ENCODE peak calls at places on chromosome 14, in seven cellular contexts. R is NB4, O is lower leg skin, D is HepG2, N is suprapubic skin, K is uterus, W is transverse colon. V is an unnamed sample.

GRCh38 chr14:39946796-39947195 is 514.6 kb upstream of the FBXO33 start:
- DNase-seq in O (no peak), W (no peak), R (no peak), K (no peak), D (no peak), N (no peak), V (no peak)

GRCh38 chr14:40371011-40371410 is 938.8 kb upstream of the FBXO33 start:
- DNase-seq in N (no peak), K (no peak), W (no peak), R (no peak), O (no peak), D (no peak), V (no peak)

GRCh38 chr14:22554706-22555572 is 34.1 kb downstream of the DAD1 start:
- DNase-seq in R (no peak), O (no peak), W (no peak), D (no peak), K (no peak), N (no peak), V (no peak)

GRCh38 chr14:61891251-61891650 is 129.0 kb downstream of the SNAPC1 start:
- DNase-seq in O (no peak), N (no peak), K (no peak), D (no peak), R (no peak), W (no peak), V (no peak)

GRCh38 chr14:83173687-83174086 is 1640.0 kb upstream of the SEL1L start:
- DNase-seq in R (no peak), N (no peak), K (no peak), O (no peak), D (no peak), W (no peak), V (no peak)

GRCh38 chr14:55671641-55672040 is 91.6 kb downstream of the KTN1 start:
- DNase-seq in K (no peak), O (no peak), N (no peak), R (no peak), D (no peak), W (no peak), V (no peak)

GRCh38 chr14:59354666-59355065 is 110.5 kb downstream of the GPR135 start:
- DNase-seq in W (no peak), N (no peak), K (no peak), O (no peak), D (no peak), R (no peak), V (no peak)

GRCh38 chr14:92473261-92473946 is 40.2 kb upstream of the RIN3 start:
- DNase-seq in K (peak; percentile 58), N (no peak), R (peak; percentile 62), O (peak; percentile 81), D (peak; percentile 72), W (peak; percentile 16), V (peak; percentile 17)

GRCh38 chr14:23443881-23444280 is 8.4 kb upstream of the MYH7 start:
- DNase-seq in D (no peak), O (no peak), W (no peak), R (no peak), K (no peak), N (no peak), V (no peak)

DNA sequence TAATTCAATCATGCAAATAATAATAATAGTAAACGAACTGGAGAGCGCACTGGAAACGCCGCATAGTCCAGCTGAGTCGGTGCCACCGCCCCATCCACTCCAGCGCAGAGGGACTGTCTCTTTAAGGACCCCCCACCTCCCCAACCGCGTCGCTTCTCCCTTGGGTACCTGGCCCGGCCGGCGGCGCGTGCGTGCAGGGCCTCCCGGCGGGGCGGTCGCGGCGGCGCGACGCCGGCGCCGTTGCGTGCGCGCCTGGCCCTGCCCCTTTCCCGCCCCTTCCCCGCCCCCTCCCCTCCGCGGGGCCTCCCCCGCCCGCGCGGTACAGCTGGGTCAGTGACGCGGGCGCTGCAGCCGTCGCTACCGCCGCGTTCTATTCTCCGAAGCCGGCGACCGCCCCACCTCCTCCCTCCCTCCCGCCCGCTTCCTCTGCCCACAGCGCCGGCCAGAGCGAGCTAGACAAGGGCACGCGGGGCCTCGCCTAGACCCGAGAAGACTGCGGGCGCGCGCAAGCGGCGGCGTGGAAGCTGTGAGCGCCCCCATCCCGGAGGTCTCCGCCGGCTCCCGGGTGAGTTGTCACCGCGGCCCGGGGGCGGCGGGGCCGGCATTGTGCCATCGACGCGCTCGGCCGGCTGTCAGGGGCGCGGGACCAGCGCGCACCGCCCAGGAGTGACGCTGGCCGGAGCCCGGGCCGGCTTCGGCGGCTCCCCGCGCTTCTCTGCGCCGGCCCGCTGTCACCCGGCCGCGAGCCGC is at the start of gene SUSD6:
- DNase-seq in N (peak; percentile 95), D (peak; percentile 74), R (peak; percentile 92), O (peak; percentile 85), W (peak; percentile 94), K (peak; percentile 90), V (peak; percentile 91)
- TF ChIP-seq POLR2A in N (no peak), D (no peak), R (peak; percentile 26), O (no peak), W (peak; percentile 76), K (peak; percentile 63), V (peak; percentile 69)

DNA sequence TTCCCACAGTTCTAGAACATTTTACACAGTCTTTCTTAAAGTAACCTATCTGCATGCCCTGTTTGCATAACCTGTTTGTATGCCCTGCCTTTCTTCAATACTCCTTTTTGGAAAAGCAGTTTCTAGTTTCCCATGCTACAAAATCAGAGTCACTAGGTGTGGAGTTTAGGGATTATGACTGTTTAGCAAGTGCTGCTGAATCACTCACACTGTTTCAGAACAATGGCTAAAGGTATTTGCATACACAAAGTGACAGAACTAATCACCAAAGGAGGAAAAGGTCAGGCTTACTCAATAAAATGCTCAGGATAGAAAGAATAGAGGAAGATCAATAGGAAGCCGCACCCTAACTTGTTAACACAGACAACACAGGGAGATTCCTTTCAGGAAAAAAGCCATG is 19.4 kb downstream of the EGLN3 start:
- DNase-seq in R (no peak), K (no peak), N (no peak), D (no peak), W (no peak), O (no peak), V (no peak)
- TF ChIP-seq POLR2A in R (no peak), K (no peak), N (no peak), D (no peak), W (no peak), O (no peak), V (no peak)

GRCh38 chr14:102917056-102917385 is 5.4 kb upstream of the AMN start:
- DNase-seq in K (no peak), R (no peak), W (peak; percentile 42), D (no peak), N (no peak), O (no peak), V (no peak)

GRCh38 chr14:102914474-102915291 is 7.8 kb upstream of the AMN start:
- DNase-seq in K (no peak), W (no peak), N (no peak), D (no peak), O (no peak), R (no peak), V (no peak)

GRCh38 chr14:102913341-102914211 is 8.9 kb upstream of the AMN start:
- DNase-seq in W (no peak), R (no peak), N (peak; percentile 71), K (no peak), D (no peak), O (no peak), V (no peak)

GRCh38 chr14:102916347-102917055 is 6.0 kb upstream of the AMN start:
- DNase-seq in W (no peak), R (no peak), D (no peak), K (no peak), N (no peak), O (no peak), V (no peak)

DNA sequence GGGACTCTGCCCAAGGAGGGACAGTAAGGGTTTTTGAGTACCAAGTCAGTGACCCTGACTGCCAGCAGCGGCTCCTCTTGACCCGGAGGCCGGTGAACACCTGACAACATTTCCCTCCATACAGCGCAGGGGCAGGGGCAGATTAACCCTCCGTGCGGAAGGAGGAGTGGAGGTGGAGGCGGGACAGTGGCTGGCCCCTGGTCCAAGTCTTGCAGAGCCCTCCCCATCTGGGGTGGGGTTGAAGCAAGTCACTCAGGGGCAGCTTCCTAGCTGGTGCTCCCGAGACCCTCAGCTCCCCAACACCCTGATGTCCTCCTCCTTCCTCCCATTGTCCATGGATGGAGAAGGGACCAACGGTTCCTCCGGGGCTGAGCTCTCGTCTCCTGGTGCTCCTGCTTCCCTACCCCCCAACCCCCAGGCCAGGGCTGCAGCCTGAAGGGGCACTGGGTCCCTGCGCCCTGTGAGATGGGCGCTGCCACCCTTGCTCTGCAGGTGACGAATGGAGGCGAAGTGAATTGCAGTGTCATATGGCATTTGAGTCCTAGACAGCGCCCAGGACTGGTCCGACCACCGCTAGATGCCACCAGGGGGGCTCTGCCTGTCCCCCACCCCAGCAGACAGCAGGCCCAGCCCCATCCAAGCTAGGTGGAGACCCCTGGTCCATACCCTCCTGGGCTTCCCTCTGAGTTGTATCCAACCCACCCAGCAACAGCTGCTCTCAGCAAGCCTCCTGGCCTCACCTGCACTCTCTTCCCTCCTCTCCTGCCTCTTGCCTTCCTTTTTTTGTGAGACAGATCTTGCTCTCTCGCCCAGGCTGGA is 7.0 kb upstream of the AMN start:
- DNase-seq in W (no peak), D (no peak), K (no peak), R (no peak), N (no peak), O (no peak), V (no peak)
- TF ChIP-seq POLR2A in W (no peak), D (no peak), K (no peak), R (no peak), N (no peak), O (no peak), V (no peak)

GRCh38 chr14:77032483-77032853 is 4.0 kb upstream of the IRF2BPL start:
- DNase-seq in W (no peak), D (no peak), N (no peak), R (no peak), K (no peak), O (no peak), V (no peak)
- TF ChIP-seq POLR2A in W (peak; percentile 3), D (no peak), N (no peak), R (no peak), K (no peak), O (no peak), V (no peak)

DNA sequence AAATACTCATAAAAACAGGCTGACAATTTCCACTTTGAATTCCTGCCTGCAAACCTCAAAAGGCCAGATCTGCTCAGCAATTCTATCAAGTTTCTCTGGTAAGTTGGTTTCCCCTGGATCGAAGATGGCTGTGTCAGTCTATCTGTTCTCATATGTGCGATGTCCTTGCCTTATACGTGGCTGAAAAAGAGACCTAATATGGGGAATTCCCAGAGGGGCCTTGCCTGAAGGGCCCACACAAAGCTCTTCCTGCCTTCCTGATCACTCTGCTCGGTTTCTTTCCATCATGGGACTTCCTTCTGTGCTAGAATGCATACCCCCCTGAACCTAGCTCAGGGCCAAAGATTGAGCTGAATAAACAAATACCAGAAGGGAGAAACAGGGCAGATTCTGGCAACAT is 13.2 kb downstream of the TCL1B start:
- DNase-seq in W (no peak), R (no peak), N (no peak), K (no peak), D (no peak), O (no peak), V (no peak)
- TF ChIP-seq POLR2A in W (no peak), R (no peak), N (no peak), K (no peak), D (no peak), O (no peak), V (no peak)